ENCODE peak calls at places on chromosomes 1 and 21, in four cellular contexts. X, O, G and L are unnamed samples.
A peak's percentile ranks its signal among the peaks of the same experiment; 100 is the strongest.

GRCh38 chr1:88061106-88061829 is 622.8 kb upstream of the PKN2 start:
- DNase-seq in X (peak; percentile 64), O (peak; percentile 80), G (peak; percentile 23), L (no peak)

GRCh38 chr1:9689011-9689706 is 37.6 kb downstream of the PIK3CD start:
- DNase-seq in X (peak; percentile 82), O (peak; percentile 91), G (peak; percentile 80), L (peak; percentile 88)

GRCh38 chr1:221487781-221488520 is 253.9 kb downstream of the DUSP10 start:
- DNase-seq in X (no peak), O (no peak), G (no peak), L (no peak)

GRCh38 chr1:24535021-24535424 is 20.9 kb upstream of the NCMAP start:
- DNase-seq in X (no peak), O (no peak), G (no peak), L (no peak)

GRCh38 chr1:13577846-13578245 is 5.8 kb upstream of the PDPN start:
- DNase-seq in X (no peak), O (no peak), G (no peak), L (no peak)

GRCh38 chr1:32172621-32173245 is 6.7 kb upstream of the TXLNA start:
- DNase-seq in X (no peak), O (no peak), G (no peak), L (no peak)

GRCh38 chr1:4083171-4084052 is 183.3 kb upstream of the C1orf174 start:
- DNase-seq in X (no peak), O (no peak), G (no peak), L (no peak)

GRCh38 chr1:84504580-84505021 is 1.6 kb upstream of the SPATA1 start:
- DNase-seq in X (no peak), O (peak; percentile 5), G (no peak), L (no peak)

GRCh38 chr1:45929257-45929687 is 125.9 kb downstream of the MAST2 start:
- DNase-seq in X (no peak), O (peak; percentile 30), G (no peak), L (no peak)

GRCh38 chr1:221397141-221397540 is 344.7 kb downstream of the DUSP10 start:
- DNase-seq in X (no peak), O (no peak), G (no peak), L (no peak)

GRCh38 chr21:26148071-26148470 is 22.5 kb downstream of the APP start:
- DNase-seq in X (no peak), O (peak; percentile 74), G (no peak), L (no peak)

GRCh38 chr21:36532769-36533467 is 53.0 kb upstream of the CLDN14 start:
- DNase-seq in X (no peak), O (no peak), G (no peak), L (no peak)

GRCh38 chr1:184617433-184618029 is 137.1 kb downstream of the EDEM3 start:
- DNase-seq in X (no peak), O (no peak), G (no peak), L (no peak)

GRCh38 chr1:81509619-81510018 is 291.1 kb upstream of the ADGRL2 start:
- DNase-seq in X (no peak), O (peak; percentile 13), G (no peak), L (no peak)

GRCh38 chr1:185654199-185654951 is 79.8 kb upstream of the HMCN1 start:
- DNase-seq in X (no peak), O (peak; percentile 70), G (no peak), L (no peak)

GRCh38 chr1:162878000-162878596 is 17.1 kb upstream of the CCDC190 start:
- DNase-seq in X (peak; percentile 45), O (peak; percentile 76), G (peak; percentile 30), L (peak; percentile 20)

DNA sequence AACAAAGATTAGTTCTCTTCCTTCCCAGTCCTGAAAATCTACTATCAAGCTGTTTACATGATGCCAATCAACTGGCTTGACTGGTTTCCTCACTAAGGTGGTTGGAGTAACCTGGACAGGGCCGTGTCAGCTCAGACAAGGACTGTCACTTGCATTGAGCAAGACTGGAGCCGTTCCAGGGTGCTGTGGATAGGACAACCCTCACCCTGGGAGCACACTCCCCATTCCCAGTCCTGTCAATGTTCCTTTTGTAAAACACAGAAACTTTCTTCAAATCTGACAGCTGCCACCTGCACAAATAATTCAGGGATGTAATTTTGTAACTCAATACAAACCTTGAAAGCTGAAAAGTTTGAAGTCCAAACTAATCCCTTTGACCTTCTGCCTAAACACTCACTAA is 31.4 kb downstream of the PLPP3 start:
- DNase-seq in X (peak; percentile 25), O (no peak), G (no peak), L (no peak)
- H3K4me1 ChIP-seq in X (peaks cover 8% of the 10 kb centered on the region), O (peaks cover 9% of the 10 kb centered on the region), G (peaks cover 8% of the 10 kb centered on the region), L (peaks cover 18% of the 10 kb centered on the region)

DNA sequence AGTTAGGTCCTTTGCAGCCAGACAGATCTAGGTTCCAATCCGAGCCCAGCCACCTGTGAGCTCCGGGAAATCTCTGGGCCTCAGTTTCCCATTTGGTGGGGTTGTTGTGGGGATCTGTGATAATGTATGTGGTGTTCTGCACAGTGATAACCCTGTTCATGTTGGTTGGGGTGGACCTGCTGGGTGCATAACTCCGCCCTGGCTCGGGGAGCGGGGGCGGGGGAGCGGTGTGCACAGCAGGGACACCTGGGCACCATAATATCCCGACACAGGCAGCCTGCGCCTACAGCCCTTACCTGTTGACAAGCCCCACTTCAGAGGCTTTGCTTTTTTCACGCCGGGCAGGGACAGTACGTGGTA is 48.0 kb upstream of the ACOT11 start:
- DNase-seq in X (no peak), O (no peak), G (no peak), L (no peak)
- H3K27me3 ChIP-seq in X (peaks cover 46% of the 10 kb centered on the region), O (no peaks in the 10 kb centered on the region), G (no peaks in the 10 kb centered on the region), L (no peaks in the 10 kb centered on the region)

GRCh38 chr1:1910033-1910465 is 5.0 kb upstream of the CALML6 start:
- DNase-seq in X (peak; percentile 11), O (no peak), G (no peak), L (no peak)
- H3K27ac ChIP-seq in X (peak overlapping the region; percentile 85), O (no peak overlapping the region), G (peak overlapping the region; percentile 82), L (no peak overlapping the region)

GRCh38 chr1:61951731-61952585 is 209.7 kb downstream of the PATJ start:
- DNase-seq in X (no peak), O (peak; percentile 13), G (no peak), L (no peak)

GRCh38 chr1:61953790-61954150 is 211.5 kb downstream of the PATJ start:
- DNase-seq in X (no peak), O (no peak), G (no peak), L (no peak)

GRCh38 chr1:61955261-61955660 is 213.0 kb downstream of the PATJ start:
- DNase-seq in X (no peak), O (no peak), G (no peak), L (no peak)

GRCh38 chr1:61952675-61953074 is 210.4 kb downstream of the PATJ start:
- DNase-seq in X (no peak), O (no peak), G (no peak), L (no peak)

GRCh38 chr1:61953076-61953789 is 211.0 kb downstream of the PATJ start:
- DNase-seq in X (no peak), O (no peak), G (no peak), L (no peak)
- H3K4me1 ChIP-seq in X (no peaks in the 10 kb centered on the region), O (peaks cover 3% of the 10 kb centered on the region), G (no peaks in the 10 kb centered on the region), L (no peaks in the 10 kb centered on the region)

GRCh38 chr1:34926894-34927293 is 2.6 kb downstream of the DLGAP3 start:
- DNase-seq in X (no peak), O (no peak), G (no peak), L (no peak)

GRCh38 chr1:34925730-34926129 is 3.7 kb downstream of the DLGAP3 start:
- DNase-seq in X (no peak), O (no peak), G (no peak), L (no peak)

GRCh38 chr1:34924759-34925555 is 4.5 kb downstream of the DLGAP3 start:
- DNase-seq in X (peak; percentile 53), O (peak; percentile 91), G (peak; percentile 55), L (peak; percentile 48)

GRCh38 chr1:34927316-34927715 is 2.1 kb downstream of the DLGAP3 start:
- DNase-seq in X (no peak), O (no peak), G (no peak), L (no peak)

DNA sequence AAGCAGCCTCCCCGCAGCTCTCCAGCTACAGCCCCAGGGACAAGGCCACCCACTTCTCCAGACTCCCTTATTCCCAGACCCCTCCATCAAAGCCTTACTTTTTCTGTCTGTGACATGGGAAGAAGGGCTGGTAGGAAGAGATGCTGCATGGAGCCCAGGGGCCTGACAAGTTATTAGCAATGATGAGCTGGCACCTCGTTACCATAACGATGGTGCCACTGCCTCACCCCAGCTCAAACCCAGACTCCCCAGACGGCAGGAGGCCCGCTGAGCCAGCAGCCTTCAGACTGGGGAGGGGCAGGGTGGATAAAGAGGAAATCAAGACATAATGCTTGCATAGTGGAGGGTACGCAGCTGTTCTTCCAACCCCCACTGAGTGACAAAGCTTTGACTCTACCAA is 3.3 kb downstream of the DLGAP3 start:
- DNase-seq in X (no peak), O (no peak), G (no peak), L (no peak)
- H3K27me3 ChIP-seq in X (peaks cover 89% of the 10 kb centered on the region), O (peaks cover 85% of the 10 kb centered on the region), G (peaks cover 15% of the 10 kb centered on the region), L (peaks cover 2% of the 10 kb centered on the region)

DNA sequence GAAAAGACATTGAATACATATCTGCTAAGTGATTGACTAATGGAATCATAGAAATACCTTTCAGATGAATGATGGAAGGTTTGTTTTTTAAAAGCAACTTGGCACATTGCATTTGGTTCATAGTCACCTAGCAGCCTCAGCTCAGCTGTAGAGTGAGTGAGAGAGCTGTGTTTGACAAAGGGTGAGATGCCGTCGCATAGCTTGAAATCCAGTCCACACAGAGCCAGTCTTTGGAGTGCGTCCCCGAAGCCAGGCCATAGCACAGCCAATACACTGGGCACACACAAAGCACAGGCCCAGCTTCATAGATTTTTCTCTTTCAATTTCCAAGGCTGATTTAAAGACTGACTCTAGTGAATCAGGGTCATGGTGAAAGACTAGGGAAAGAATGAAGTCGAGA is 101.0 kb upstream of the IRF2BP2 start:
- DNase-seq in X (no peak), O (no peak), G (no peak), L (no peak)
- H3K27ac ChIP-seq in X (peak overlapping the region; percentile 21), O (no peak overlapping the region), G (no peak overlapping the region), L (no peak overlapping the region)

GRCh38 chr1:26274801-26275425 is 5.0 kb upstream of the SH3BGRL3 start:
- DNase-seq in X (no peak), O (no peak), G (no peak), L (no peak)

GRCh38 chr1:26277261-26277661 is 2.6 kb upstream of the SH3BGRL3 start:
- DNase-seq in X (no peak), O (no peak), G (no peak), L (no peak)

GRCh38 chr1:26277719-26278118 is 2.2 kb upstream of the SH3BGRL3 start:
- DNase-seq in X (no peak), O (no peak), G (no peak), L (no peak)

GRCh38 chr1:26276432-26276838 is 3.5 kb upstream of the SH3BGRL3 start:
- DNase-seq in X (no peak), O (no peak), G (no peak), L (no peak)

DNA sequence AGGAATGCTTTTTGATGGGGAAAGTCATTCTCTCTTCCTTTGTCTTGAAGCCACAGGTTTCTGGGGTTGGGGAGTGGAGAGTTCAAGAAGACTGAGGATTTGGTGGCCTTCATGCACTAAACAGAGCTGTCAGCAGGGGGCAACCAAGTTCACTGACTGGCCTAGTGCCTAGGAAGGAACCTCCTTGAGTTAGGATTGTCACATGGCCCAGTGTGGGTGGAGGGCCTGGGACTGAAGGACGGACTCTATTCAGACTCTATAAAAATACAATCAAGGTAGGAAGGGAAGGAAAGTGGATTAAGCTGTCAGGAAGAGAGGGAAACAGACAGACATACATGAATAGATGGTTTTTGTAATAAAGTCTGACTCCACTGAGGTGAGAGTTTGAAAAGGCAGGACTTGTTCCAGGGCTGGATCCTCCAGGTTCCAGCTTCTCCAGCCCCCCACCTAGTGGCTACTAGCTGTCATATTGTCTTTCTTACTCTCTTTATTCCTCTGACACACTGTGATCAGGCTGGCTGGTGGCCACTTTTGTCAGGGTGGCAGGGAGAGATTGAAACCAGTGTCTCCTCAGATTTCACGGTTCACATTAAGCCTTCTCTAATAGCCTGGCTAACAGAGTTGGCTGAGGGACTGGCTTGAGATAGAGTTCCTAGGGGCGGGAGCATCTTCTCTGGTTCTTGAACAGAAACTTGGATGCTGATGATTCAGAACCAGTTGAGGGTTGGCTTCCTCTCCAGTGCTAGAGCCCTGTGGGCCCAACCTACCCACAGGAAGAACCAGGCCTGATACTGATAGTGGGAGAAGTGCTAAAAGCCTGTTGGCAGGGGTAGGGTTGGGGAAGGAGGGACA is 4.1 kb upstream of the SH3BGRL3 start:
- DNase-seq in X (peak; percentile 87), O (peak; percentile 86), G (peak; percentile 79), L (peak; percentile 77)
- H3K4me1 ChIP-seq in X (peaks cover 39% of the 10 kb centered on the region), O (peaks cover 5% of the 10 kb centered on the region), G (peaks cover 15% of the 10 kb centered on the region), L (peaks cover 6% of the 10 kb centered on the region)